ENCODE peak calls at places on chromosomes 16 and 17, in ten cellular contexts. H is iris pigment epithelial cell; R is AG09319; D is stimulated activated CD4-positive, alpha-beta T cell treated with anti-CD3 and anti-CD28 coated beads, Interleukin-1b, Interleukin-23, amount 100 ng/mL, for 1 hour; I is ecto neural progenitor cell; F is AG08395; E is EL; S is T-helper 2 cell; N is fibroblast of mammary gland; Z is GM03348. K is an unnamed sample.

GRCh38 chr16:48117217-48118105 is 38.3 kb downstream of the ABCC12 start:
- DNase-seq in H (peak), R (no peak), D (peak), I (peak), F (peak), E (peak), S (peak), N (peak), Z (peak), K (no peak)

GRCh38 chr16:11966173-11966572 is 1.2 kb downstream of the TNFRSF17 start:
- DNase-seq in H (no peak), R (no peak), D (no peak), I (no peak), F (no peak), E (no peak), S (no peak), N (no peak), Z (no peak), K (no peak)

GRCh38 chr17:2071421-2072281 is 16.7 kb downstream of the HIC1 start:
- DNase-seq in H (peak), R (no peak), D (no peak), I (no peak), F (no peak), E (peak), S (no peak), N (peak), Z (no peak), K (no peak)

GRCh38 chr16:55443434-55443833 is 35.6 kb upstream of the MMP2 start:
- DNase-seq in H (no peak), R (no peak), D (no peak), I (no peak), F (no peak), E (no peak), S (no peak), N (no peak), Z (no peak), K (no peak)

GRCh38 chr17:38428643-38429371 is 543 bp downstream of the ARHGAP23 start:
- DNase-seq in H (no peak), R (no peak), D (no peak), I (peak), F (peak), E (peak), S (no peak), N (peak), Z (peak), K (no peak)

GRCh38 chr16:46830902-46831647 is at the start of gene C16orf87:
- DNase-seq in H (peak), R (peak), D (peak), I (peak), F (peak), E (peak), S (peak), N (peak), Z (peak), K (peak)

GRCh38 chr16:61858996-61859395 is 177.2 kb downstream of the CDH8 start:
- DNase-seq in H (peak), R (no peak), D (no peak), I (no peak), F (peak), E (peak), S (no peak), N (no peak), Z (peak), K (peak)

GRCh38 chr16:49587051-49587450 is 213.4 kb downstream of the C16orf78 start:
- DNase-seq in H (no peak), R (no peak), D (no peak), I (no peak), F (no peak), E (no peak), S (no peak), N (no peak), Z (no peak), K (no peak)

GRCh38 chr16:31224092-31224955 is 7.4 kb upstream of the PYDC1 start:
- DNase-seq in H (no peak), R (no peak), D (no peak), I (no peak), F (no peak), E (no peak), S (no peak), N (no peak), Z (peak), K (no peak)

K was measured in AG09309.